ENCODE peak calls at places on chromosome 13, in five cellular contexts. One of them, this sample, is unnamed.

GRCh38 chr13:48580185-48580803 is 47.4 kb upstream of the RCBTB2 start:
- DNase-seq in SK-N-SH: peak
- DNase-seq in HepG2: peak
- DNase-seq in GM12878: no peak
- DNase-seq in K562: peak
- DNase-seq in this sample: peak

GRCh38 chr13:75347457-75347856 is 134.5 kb downstream of the TBC1D4 start:
- DNase-seq in GM12878: no peak
- DNase-seq in HepG2: no peak
- DNase-seq in K562: no peak
- DNase-seq in SK-N-SH: no peak
- DNase-seq in this sample: no peak

GRCh38 chr13:39835253-39835652 is 179.8 kb downstream of the COG6 start:
- DNase-seq in K562: no peak
- DNase-seq in HepG2: no peak
- DNase-seq in GM12878: no peak
- DNase-seq in SK-N-SH: no peak
- DNase-seq in this sample: no peak

GRCh38 chr13:45615501-45616101 is at the start of gene ERICH6B:
- DNase-seq in HepG2: no peak
- DNase-seq in SK-N-SH: no peak
- DNase-seq in GM12878: no peak
- DNase-seq in K562: no peak
- DNase-seq in this sample: peak

GRCh38 chr13:44693156-44693826 is 117.2 kb upstream of the TSC22D1 start:
- DNase-seq in SK-N-SH: no peak
- DNase-seq in HepG2: no peak
- DNase-seq in GM12878: no peak
- DNase-seq in K562: no peak
- DNase-seq in this sample: no peak

GRCh38 chr13:77696006-77696862 is 1.3 kb upstream of the SLAIN1 start:
- DNase-seq in SK-N-SH: peak
- DNase-seq in K562: no peak
- DNase-seq in GM12878: no peak
- DNase-seq in HepG2: no peak
- DNase-seq in this sample: no peak

GRCh38 chr13:71751074-71751473 is 115.9 kb downstream of the DACH1 start:
- DNase-seq in HepG2: no peak
- DNase-seq in GM12878: no peak
- DNase-seq in K562: no peak
- DNase-seq in SK-N-SH: peak
- DNase-seq in this sample: no peak

GRCh38 chr13:30443957-30444404 is 21.7 kb downstream of the UBE2L5 start:
- DNase-seq in K562: no peak
- DNase-seq in GM12878: no peak
- DNase-seq in SK-N-SH: no peak
- DNase-seq in HepG2: no peak
- DNase-seq in this sample: no peak

GRCh38 chr13:24270639-24271131 is 38.7 kb upstream of the C1QTNF9 start:
- DNase-seq in GM12878: peak
- DNase-seq in SK-N-SH: peak
- DNase-seq in HepG2: peak
- DNase-seq in K562: no peak
- DNase-seq in this sample: peak

GRCh38 chr13:23505007-23505406 is 65.2 kb upstream of the TNFRSF19 start:
- DNase-seq in GM12878: no peak
- DNase-seq in HepG2: no peak
- DNase-seq in K562: no peak
- DNase-seq in SK-N-SH: no peak
- DNase-seq in this sample: peak

GRCh38 chr13:33917135-33917534 is 99.2 kb downstream of the RFC3 start:
- DNase-seq in K562: no peak
- DNase-seq in SK-N-SH: no peak
- DNase-seq in HepG2: no peak
- DNase-seq in GM12878: no peak
- DNase-seq in this sample: no peak

GRCh38 chr13:107734891-107735620 is 480.3 kb downstream of the LIG4 start:
- DNase-seq in SK-N-SH: no peak
- DNase-seq in HepG2: no peak
- DNase-seq in GM12878: no peak
- DNase-seq in K562: no peak
- DNase-seq in this sample: no peak

GRCh38 chr13:94233401-94233800 is 246.1 kb downstream of the DCT start:
- DNase-seq in SK-N-SH: no peak
- DNase-seq in K562: no peak
- DNase-seq in GM12878: no peak
- DNase-seq in HepG2: no peak
- DNase-seq in this sample: peak

GRCh38 chr13:29140277-29140676 is 320.1 kb downstream of the MTUS2 start:
- DNase-seq in GM12878: no peak
- DNase-seq in HepG2: no peak
- DNase-seq in SK-N-SH: no peak
- DNase-seq in K562: no peak
- DNase-seq in this sample: no peak

GRCh38 chr13:83984793-83985192 is 102.5 kb upstream of the SLITRK1 start:
- DNase-seq in SK-N-SH: no peak
- DNase-seq in K562: no peak
- DNase-seq in HepG2: no peak
- DNase-seq in GM12878: no peak
- DNase-seq in this sample: no peak

DNA sequence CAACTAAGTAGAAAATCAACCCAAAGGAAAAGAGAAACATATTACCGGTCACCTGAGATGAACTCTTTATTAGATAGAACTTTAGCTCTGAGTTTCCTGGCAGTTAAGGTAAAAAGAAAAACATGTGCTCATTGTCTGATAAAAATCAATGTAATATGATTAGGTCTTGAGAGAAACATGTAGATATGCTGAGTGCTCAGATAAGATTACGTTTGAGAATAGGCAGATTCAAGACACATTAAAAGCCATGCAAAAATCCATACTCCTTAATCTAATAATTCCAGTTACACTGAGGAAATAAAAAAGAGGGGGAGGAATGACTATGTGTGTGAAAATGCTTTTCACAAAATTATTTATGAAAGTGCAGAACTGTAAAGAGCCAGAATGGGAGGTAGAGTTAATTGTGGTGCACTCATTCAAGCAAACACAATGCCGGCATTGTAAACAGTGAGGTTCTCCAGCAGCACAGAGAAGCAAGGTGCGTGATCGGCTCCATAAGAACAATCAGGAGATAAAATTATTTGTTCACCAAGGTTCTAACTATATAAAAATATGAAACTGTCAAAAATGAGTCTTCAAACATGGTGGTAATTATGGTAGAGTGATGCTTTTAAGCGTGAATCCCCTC is 88.8 kb downstream of the MBNL2 start:
- DNase-seq in GM12878: no peak
- DNase-seq in K562: no peak
- DNase-seq in HepG2: no peak
- DNase-seq in SK-N-SH: peak
- DNase-seq in this sample: no peak
- TF ChIP-seq MXI1 in GM12878: no peak
- TF ChIP-seq MXI1 in K562: no peak
- TF ChIP-seq MXI1 in HepG2: no peak
- TF ChIP-seq MXI1 in SK-N-SH: peak
- TF ChIP-seq MXI1 in this sample: no peak

DNA sequence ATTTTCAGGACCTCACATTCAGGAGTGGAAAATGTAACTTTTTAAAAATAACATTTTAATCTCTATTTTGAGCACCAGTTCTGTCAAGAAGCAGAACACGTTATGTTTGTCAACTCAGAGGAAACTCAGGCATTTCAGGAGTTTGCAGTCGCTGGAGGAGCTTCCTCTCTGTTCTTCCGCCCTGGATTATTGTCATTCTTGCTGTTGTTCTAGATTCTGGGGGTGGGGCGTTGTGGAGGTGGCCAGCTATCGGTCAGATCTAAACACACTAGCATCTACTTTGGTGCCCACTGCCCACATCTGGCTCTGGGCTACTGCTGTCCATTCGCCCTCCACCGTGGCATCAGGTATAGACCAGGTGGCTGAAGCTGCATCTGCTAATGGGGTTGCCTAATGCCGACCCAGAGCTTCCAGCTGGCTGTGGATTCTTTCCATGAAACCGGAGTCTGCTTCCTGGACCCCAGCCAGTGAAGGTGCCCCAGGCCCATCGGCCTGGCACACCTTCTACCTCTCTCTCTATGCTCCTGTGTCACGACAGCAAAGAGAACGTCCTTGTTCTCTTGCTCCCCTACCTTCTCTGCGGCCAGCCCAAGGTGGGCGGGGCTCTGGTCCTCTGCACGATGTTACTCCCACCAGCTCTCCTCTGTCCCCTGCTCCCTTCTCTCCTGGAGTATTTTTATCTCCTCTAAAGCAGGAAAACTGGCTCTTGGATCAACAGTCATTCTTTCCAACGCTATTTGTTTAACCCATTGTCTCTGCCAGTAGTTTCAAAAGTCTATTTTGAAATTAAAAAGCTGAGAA is 36.6 kb upstream of the DGKH start:
- DNase-seq in GM12878: no peak
- DNase-seq in SK-N-SH: no peak
- DNase-seq in K562: peak
- DNase-seq in HepG2: no peak
- DNase-seq in this sample: no peak
- TF ChIP-seq MXI1 in GM12878: no peak
- TF ChIP-seq MXI1 in SK-N-SH: no peak
- TF ChIP-seq MXI1 in K562: no peak
- TF ChIP-seq MXI1 in HepG2: no peak
- TF ChIP-seq MXI1 in this sample: no peak

DNA sequence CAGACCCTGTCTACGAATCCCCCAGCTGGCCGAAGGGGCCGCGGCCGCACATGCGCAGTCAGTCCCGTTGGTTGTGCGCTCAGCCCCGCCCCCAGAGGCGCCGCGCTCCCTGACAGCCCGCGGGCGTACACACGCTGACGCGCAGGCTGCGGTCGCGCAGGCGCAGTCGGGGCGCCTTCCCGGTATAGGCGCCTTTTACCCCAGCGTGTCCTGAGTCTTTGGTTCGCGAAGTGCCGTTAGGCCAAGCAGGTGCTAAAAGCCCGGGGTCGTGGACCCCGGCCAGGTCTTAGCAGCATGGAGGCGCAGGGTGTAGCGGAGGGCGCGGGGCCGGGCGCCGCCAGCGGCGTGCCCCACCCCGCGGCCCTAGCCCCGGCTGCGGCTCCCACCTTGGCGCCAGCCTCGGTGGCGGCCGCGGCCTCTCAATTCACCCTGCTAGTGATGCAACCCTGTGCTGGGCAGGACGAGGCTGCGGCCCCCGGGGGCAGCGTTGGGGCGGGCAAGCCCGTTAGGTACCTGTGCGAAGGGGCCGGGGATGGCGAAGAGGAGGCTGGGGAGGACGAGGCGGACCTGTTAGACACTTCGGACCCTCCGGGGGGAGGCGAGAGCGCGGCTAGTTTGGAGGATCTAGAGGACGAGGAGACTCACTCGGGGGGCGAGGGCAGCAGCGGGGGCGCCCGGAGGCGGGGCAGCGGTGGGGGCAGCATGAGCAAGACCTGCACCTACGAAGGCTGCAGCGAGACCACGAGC is at the start of gene RFXAP:
- DNase-seq in GM12878: peak
- DNase-seq in HepG2: peak
- DNase-seq in K562: peak
- DNase-seq in SK-N-SH: peak
- DNase-seq in this sample: peak
- TF ChIP-seq MXI1 in GM12878: no peak
- TF ChIP-seq MXI1 in HepG2: peak
- TF ChIP-seq MXI1 in K562: no peak
- TF ChIP-seq MXI1 in SK-N-SH: peak
- TF ChIP-seq MXI1 in this sample: peak

GRCh38 chr13:52156724-52157251 is 2.6 kb downstream of the NEK3 start:
- DNase-seq in K562: no peak
- DNase-seq in HepG2: no peak
- DNase-seq in GM12878: no peak
- DNase-seq in SK-N-SH: no peak
- DNase-seq in this sample: peak

GRCh38 chr13:52161193-52161646 is 1.8 kb upstream of the NEK3 start:
- DNase-seq in HepG2: peak
- DNase-seq in GM12878: no peak
- DNase-seq in K562: no peak
- DNase-seq in SK-N-SH: no peak
- DNase-seq in this sample: no peak

GRCh38 chr13:52158629-52159158 is 703 bp downstream of the NEK3 start:
- DNase-seq in GM12878: peak
- DNase-seq in SK-N-SH: peak
- DNase-seq in HepG2: no peak
- DNase-seq in K562: no peak
- DNase-seq in this sample: peak

GRCh38 chr13:52160053-52160452 is 656 bp upstream of the NEK3 start:
- DNase-seq in SK-N-SH: no peak
- DNase-seq in K562: no peak
- DNase-seq in HepG2: no peak
- DNase-seq in GM12878: no peak
- DNase-seq in this sample: no peak

GRCh38 chr13:52159159-52159982 is at the start of gene NEK3:
- DNase-seq in GM12878: no peak
- DNase-seq in K562: peak
- DNase-seq in SK-N-SH: peak
- DNase-seq in HepG2: peak
- DNase-seq in this sample: peak
- TF ChIP-seq MXI1 in GM12878: no peak
- TF ChIP-seq MXI1 in K562: no peak
- TF ChIP-seq MXI1 in SK-N-SH: peak
- TF ChIP-seq MXI1 in HepG2: peak
- TF ChIP-seq MXI1 in this sample: no peak

GRCh38 chr13:112725346-112726017 is 35.6 kb downstream of the ATP11A start:
- DNase-seq in HepG2: no peak
- DNase-seq in K562: no peak
- DNase-seq in GM12878: peak
- DNase-seq in SK-N-SH: no peak
- DNase-seq in this sample: peak
- TF ChIP-seq MXI1 in HepG2: no peak
- TF ChIP-seq MXI1 in K562: no peak
- TF ChIP-seq MXI1 in GM12878: no peak
- TF ChIP-seq MXI1 in SK-N-SH: no peak
- TF ChIP-seq MXI1 in this sample: no peak

DNA sequence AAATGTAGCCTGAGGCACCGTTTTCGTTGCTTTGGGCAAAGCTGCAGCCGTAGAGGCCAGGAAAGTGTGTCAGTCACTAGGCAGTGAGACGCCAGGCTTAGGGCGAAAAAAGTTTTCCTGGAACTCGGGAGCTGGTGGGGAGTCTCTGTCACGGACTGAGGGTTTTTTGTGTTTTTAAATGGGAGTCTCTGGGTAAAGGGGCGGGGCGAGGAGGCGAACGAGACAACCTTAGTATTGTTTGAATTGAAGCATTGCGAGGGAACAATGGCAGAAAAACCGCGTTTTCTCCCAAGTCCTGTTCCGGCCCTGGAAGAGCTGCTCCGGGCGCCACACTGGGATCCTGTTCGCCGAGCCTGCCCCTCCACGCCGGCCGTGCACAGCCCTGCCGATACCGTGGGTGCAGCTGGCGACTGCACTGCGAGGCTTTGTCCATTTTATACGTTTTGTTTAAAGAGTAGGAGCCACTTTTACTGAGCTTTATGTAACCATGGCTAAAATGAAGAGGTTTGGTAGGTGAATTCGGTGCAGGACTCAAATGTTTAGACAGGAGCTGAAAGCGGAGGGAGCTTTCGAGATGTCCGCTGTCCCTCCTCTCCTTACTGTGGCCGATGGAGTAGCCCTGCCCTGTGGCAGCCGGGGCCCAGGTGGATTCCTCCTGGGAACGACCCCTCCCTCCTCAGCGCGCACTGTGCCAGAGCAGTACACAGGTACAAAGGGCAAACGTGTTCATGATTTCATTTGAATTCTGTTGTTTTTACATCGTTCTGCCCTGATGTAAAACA is 1.5 kb downstream of the COL4A2 start:
- DNase-seq in GM12878: no peak
- DNase-seq in K562: no peak
- DNase-seq in HepG2: no peak
- DNase-seq in SK-N-SH: peak
- DNase-seq in this sample: no peak
- TF ChIP-seq MXI1 in GM12878: no peak
- TF ChIP-seq MXI1 in K562: no peak
- TF ChIP-seq MXI1 in HepG2: no peak
- TF ChIP-seq MXI1 in SK-N-SH: no peak
- TF ChIP-seq MXI1 in this sample: no peak